ENCODE peak calls at places on chromosome 6, in eight cellular contexts. One of them, this sample, is unnamed.

GRCh38 chr6:32932132-32932868 is 8.5 kb downstream of the HLA-DMB start:
- DNase-seq in ovary: no peak
- DNase-seq in heart left ventricle: no peak
- DNase-seq in body of pancreas: no peak
- DNase-seq in Peyer's patch: no peak
- DNase-seq in IMR-90: peak
- DNase-seq in A549: no peak
- DNase-seq in tibial nerve: no peak
- DNase-seq in this sample: no peak

GRCh38 chr6:30570263-30570662 is 979 bp upstream of the ABCF1 start:
- DNase-seq in heart left ventricle: no peak
- DNase-seq in body of pancreas: no peak
- DNase-seq in tibial nerve: no peak
- DNase-seq in IMR-90: no peak
- DNase-seq in A549: no peak
- DNase-seq in ovary: no peak
- DNase-seq in Peyer's patch: no peak
- DNase-seq in this sample: no peak

GRCh38 chr6:149924206-149924932 is 1.4 kb upstream of the RAET1G start:
- DNase-seq in A549: no peak
- DNase-seq in IMR-90: no peak
- DNase-seq in tibial nerve: no peak
- DNase-seq in body of pancreas: no peak
- DNase-seq in Peyer's patch: no peak
- DNase-seq in ovary: peak
- DNase-seq in heart left ventricle: no peak
- DNase-seq in this sample: no peak

GRCh38 chr6:39614393-39614792 is 110.8 kb downstream of the KIF6 start:
- DNase-seq in Peyer's patch: no peak
- DNase-seq in body of pancreas: no peak
- DNase-seq in heart left ventricle: no peak
- DNase-seq in A549: no peak
- DNase-seq in ovary: no peak
- DNase-seq in IMR-90: no peak
- DNase-seq in tibial nerve: no peak
- DNase-seq in this sample: no peak

GRCh38 chr6:40807484-40807883 is 220.3 kb upstream of the LRFN2 start:
- DNase-seq in IMR-90: no peak
- DNase-seq in Peyer's patch: no peak
- DNase-seq in body of pancreas: no peak
- DNase-seq in A549: no peak
- DNase-seq in ovary: no peak
- DNase-seq in tibial nerve: no peak
- DNase-seq in heart left ventricle: no peak
- DNase-seq in this sample: no peak

GRCh38 chr6:10587694-10588392 is 66.7 kb downstream of the GCNT2 start:
- DNase-seq in heart left ventricle: no peak
- DNase-seq in IMR-90: no peak
- DNase-seq in A549: no peak
- DNase-seq in ovary: no peak
- DNase-seq in body of pancreas: no peak
- DNase-seq in tibial nerve: no peak
- DNase-seq in Peyer's patch: no peak
- DNase-seq in this sample: no peak

GRCh38 chr6:102039450-102039849 is 645.9 kb downstream of the GRIK2 start:
- DNase-seq in heart left ventricle: no peak
- DNase-seq in A549: no peak
- DNase-seq in Peyer's patch: no peak
- DNase-seq in body of pancreas: no peak
- DNase-seq in ovary: no peak
- DNase-seq in IMR-90: no peak
- DNase-seq in tibial nerve: no peak
- DNase-seq in this sample: no peak

GRCh38 chr6:31202259-31203166 is 32.0 kb upstream of the POU5F1 start:
- DNase-seq in body of pancreas: no peak
- DNase-seq in Peyer's patch: no peak
- DNase-seq in heart left ventricle: no peak
- DNase-seq in IMR-90: no peak
- DNase-seq in tibial nerve: no peak
- DNase-seq in A549: no peak
- DNase-seq in ovary: no peak
- DNase-seq in this sample: no peak

GRCh38 chr6:154526997-154527396 is 16.5 kb upstream of the CNKSR3 start:
- DNase-seq in ovary: no peak
- DNase-seq in body of pancreas: no peak
- DNase-seq in heart left ventricle: no peak
- DNase-seq in IMR-90: no peak
- DNase-seq in A549: no peak
- DNase-seq in tibial nerve: no peak
- DNase-seq in Peyer's patch: no peak
- DNase-seq in this sample: no peak

GRCh38 chr6:31627690-31628287 is 7.3 kb downstream of the PRRC2A start:
- DNase-seq in tibial nerve: no peak
- DNase-seq in heart left ventricle: no peak
- DNase-seq in ovary: no peak
- DNase-seq in body of pancreas: no peak
- DNase-seq in IMR-90: no peak
- DNase-seq in Peyer's patch: no peak
- DNase-seq in A549: no peak
- DNase-seq in this sample: no peak

GRCh38 chr6:12115001-12115400 is 102.9 kb downstream of the HIVEP1 start:
- DNase-seq in ovary: no peak
- DNase-seq in A549: no peak
- DNase-seq in tibial nerve: no peak
- DNase-seq in Peyer's patch: no peak
- DNase-seq in IMR-90: no peak
- DNase-seq in body of pancreas: no peak
- DNase-seq in heart left ventricle: no peak
- DNase-seq in this sample: no peak

GRCh38 chr6:35086636-35087360 is 54.3 kb downstream of the TCP11 start:
- DNase-seq in body of pancreas: no peak
- DNase-seq in A549: no peak
- DNase-seq in Peyer's patch: no peak
- DNase-seq in heart left ventricle: no peak
- DNase-seq in ovary: no peak
- DNase-seq in IMR-90: no peak
- DNase-seq in tibial nerve: no peak
- DNase-seq in this sample: no peak

GRCh38 chr6:24985313-24985712 is 49.6 kb upstream of the RIPOR2 start:
- DNase-seq in IMR-90: no peak
- DNase-seq in tibial nerve: no peak
- DNase-seq in ovary: no peak
- DNase-seq in body of pancreas: no peak
- DNase-seq in heart left ventricle: no peak
- DNase-seq in Peyer's patch: no peak
- DNase-seq in A549: no peak
- DNase-seq in this sample: no peak

GRCh38 chr6:26260110-26260637 is 104.8 kb upstream of the BTN3A2 start:
- DNase-seq in ovary: no peak
- DNase-seq in A549: no peak
- DNase-seq in body of pancreas: no peak
- DNase-seq in IMR-90: no peak
- DNase-seq in heart left ventricle: no peak
- DNase-seq in Peyer's patch: peak
- DNase-seq in tibial nerve: no peak
- DNase-seq in this sample: no peak

GRCh38 chr6:24492475-24492874 is 2.3 kb upstream of the ALDH5A1 start:
- DNase-seq in ovary: no peak
- DNase-seq in A549: no peak
- DNase-seq in IMR-90: peak
- DNase-seq in tibial nerve: no peak
- DNase-seq in heart left ventricle: no peak
- DNase-seq in body of pancreas: peak
- DNase-seq in Peyer's patch: no peak
- DNase-seq in this sample: peak

GRCh38 chr6:41428995-41429417 is 93.6 kb downstream of the NCR2 start:
- DNase-seq in A549: no peak
- DNase-seq in IMR-90: peak
- DNase-seq in ovary: no peak
- DNase-seq in Peyer's patch: peak
- DNase-seq in heart left ventricle: no peak
- DNase-seq in body of pancreas: no peak
- DNase-seq in tibial nerve: peak
- DNase-seq in this sample: peak

GRCh38 chr6:33908025-33908424 is 104.2 kb upstream of the MLN start:
- DNase-seq in ovary: no peak
- DNase-seq in heart left ventricle: no peak
- DNase-seq in tibial nerve: no peak
- DNase-seq in body of pancreas: peak
- DNase-seq in Peyer's patch: no peak
- DNase-seq in A549: no peak
- DNase-seq in IMR-90: no peak
- DNase-seq in this sample: no peak

GRCh38 chr6:150693404-150693803 is 93.7 kb downstream of the PLEKHG1 start:
- DNase-seq in ovary: no peak
- DNase-seq in body of pancreas: no peak
- DNase-seq in heart left ventricle: no peak
- DNase-seq in tibial nerve: no peak
- DNase-seq in Peyer's patch: no peak
- DNase-seq in A549: no peak
- DNase-seq in IMR-90: no peak
- DNase-seq in this sample: no peak

GRCh38 chr6:170020041-170020583 is 268.7 kb downstream of the ERMARD start:
- DNase-seq in Peyer's patch: no peak
- DNase-seq in ovary: no peak
- DNase-seq in body of pancreas: no peak
- DNase-seq in A549: no peak
- DNase-seq in IMR-90: no peak
- DNase-seq in heart left ventricle: peak
- DNase-seq in tibial nerve: no peak
- DNase-seq in this sample: no peak

GRCh38 chr6:137043710-137044365 is 927 bp downstream of the IL20RA start:
- DNase-seq in ovary: no peak
- DNase-seq in body of pancreas: no peak
- DNase-seq in tibial nerve: peak
- DNase-seq in A549: peak
- DNase-seq in heart left ventricle: peak
- DNase-seq in Peyer's patch: no peak
- DNase-seq in IMR-90: peak
- DNase-seq in this sample: peak

GRCh38 chr6:139926711-139927110 is 552.3 kb upstream of the CITED2 start:
- DNase-seq in ovary: no peak
- DNase-seq in heart left ventricle: no peak
- DNase-seq in Peyer's patch: no peak
- DNase-seq in tibial nerve: no peak
- DNase-seq in A549: no peak
- DNase-seq in IMR-90: peak
- DNase-seq in body of pancreas: no peak
- DNase-seq in this sample: no peak

GRCh38 chr6:141562181-141562800 is 570.4 kb upstream of the GJE1 start:
- DNase-seq in IMR-90: no peak
- DNase-seq in heart left ventricle: peak
- DNase-seq in Peyer's patch: peak
- DNase-seq in tibial nerve: no peak
- DNase-seq in A549: no peak
- DNase-seq in body of pancreas: no peak
- DNase-seq in ovary: peak
- DNase-seq in this sample: peak

GRCh38 chr6:18280084-18280483 is 15.8 kb upstream of the DEK start:
- DNase-seq in Peyer's patch: no peak
- DNase-seq in A549: no peak
- DNase-seq in ovary: no peak
- DNase-seq in body of pancreas: no peak
- DNase-seq in tibial nerve: no peak
- DNase-seq in heart left ventricle: no peak
- DNase-seq in IMR-90: no peak
- DNase-seq in this sample: no peak

GRCh38 chr6:156992396-156992795 is 215.2 kb downstream of the ARID1B start:
- DNase-seq in body of pancreas: no peak
- DNase-seq in tibial nerve: no peak
- DNase-seq in ovary: peak
- DNase-seq in Peyer's patch: no peak
- DNase-seq in A549: no peak
- DNase-seq in IMR-90: no peak
- DNase-seq in heart left ventricle: peak
- DNase-seq in this sample: no peak

GRCh38 chr6:25341923-25342619 is 62.9 kb downstream of the CARMIL1 start:
- DNase-seq in ovary: no peak
- DNase-seq in A549: no peak
- DNase-seq in heart left ventricle: no peak
- DNase-seq in tibial nerve: no peak
- DNase-seq in IMR-90: no peak
- DNase-seq in body of pancreas: no peak
- DNase-seq in Peyer's patch: no peak
- DNase-seq in this sample: no peak

GRCh38 chr6:13873288-13874190 is 51.2 kb upstream of the RNF182 start:
- DNase-seq in A549: peak
- DNase-seq in Peyer's patch: peak
- DNase-seq in ovary: peak
- DNase-seq in tibial nerve: peak
- DNase-seq in IMR-90: no peak
- DNase-seq in heart left ventricle: peak
- DNase-seq in body of pancreas: peak
- DNase-seq in this sample: peak
- TF ChIP-seq POLR2A in A549: no peak
- TF ChIP-seq POLR2A in Peyer's patch: no peak
- TF ChIP-seq POLR2A in ovary: no peak
- TF ChIP-seq POLR2A in tibial nerve: no peak
- TF ChIP-seq POLR2A in IMR-90: no peak
- TF ChIP-seq POLR2A in heart left ventricle: no peak
- TF ChIP-seq POLR2A in body of pancreas: peak
- TF ChIP-seq POLR2A in this sample: no peak

DNA sequence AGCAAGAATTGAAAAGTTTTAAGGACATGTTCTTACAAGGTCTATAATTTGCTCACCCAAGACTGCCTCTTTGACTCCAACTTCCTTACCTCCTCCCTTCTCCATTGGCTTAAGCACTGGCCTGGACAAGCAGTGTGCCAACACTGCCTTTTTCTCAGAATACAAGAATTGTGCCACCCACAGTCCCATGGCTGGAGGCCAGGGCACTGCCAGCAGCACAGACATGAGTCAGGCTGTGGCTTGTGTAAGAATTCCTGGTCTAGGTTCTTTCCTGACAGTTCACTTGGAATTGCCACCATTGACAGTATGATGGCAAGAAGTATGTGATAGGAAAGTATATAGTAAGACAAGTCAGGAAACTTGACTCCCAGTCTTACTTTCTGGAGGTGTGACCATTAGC is 202.7 kb upstream of the MARCKS start:
- DNase-seq in tibial nerve: peak
- DNase-seq in ovary: no peak
- DNase-seq in Peyer's patch: no peak
- DNase-seq in A549: peak
- DNase-seq in IMR-90: peak
- DNase-seq in heart left ventricle: no peak
- DNase-seq in body of pancreas: peak
- DNase-seq in this sample: peak
- TF ChIP-seq POLR2A in tibial nerve: no peak
- TF ChIP-seq POLR2A in ovary: no peak
- TF ChIP-seq POLR2A in Peyer's patch: no peak
- TF ChIP-seq POLR2A in A549: no peak
- TF ChIP-seq POLR2A in IMR-90: no peak
- TF ChIP-seq POLR2A in heart left ventricle: no peak
- TF ChIP-seq POLR2A in body of pancreas: peak
- TF ChIP-seq POLR2A in this sample: no peak

GRCh38 chr6:147676468-147676867 is 168.0 kb downstream of the SAMD5 start:
- DNase-seq in Peyer's patch: no peak
- DNase-seq in A549: no peak
- DNase-seq in body of pancreas: no peak
- DNase-seq in IMR-90: peak
- DNase-seq in tibial nerve: no peak
- DNase-seq in ovary: no peak
- DNase-seq in heart left ventricle: no peak
- DNase-seq in this sample: no peak
- TF ChIP-seq POLR2A in Peyer's patch: no peak
- TF ChIP-seq POLR2A in A549: no peak
- TF ChIP-seq POLR2A in body of pancreas: no peak
- TF ChIP-seq POLR2A in IMR-90: no peak
- TF ChIP-seq POLR2A in tibial nerve: no peak
- TF ChIP-seq POLR2A in ovary: no peak
- TF ChIP-seq POLR2A in heart left ventricle: no peak
- TF ChIP-seq POLR2A in this sample: no peak

GRCh38 chr6:55704421-55704820 is 125.4 kb upstream of the HMGCLL1 start:
- DNase-seq in A549: no peak
- DNase-seq in heart left ventricle: no peak
- DNase-seq in Peyer's patch: no peak
- DNase-seq in tibial nerve: no peak
- DNase-seq in IMR-90: peak
- DNase-seq in body of pancreas: no peak
- DNase-seq in ovary: no peak
- DNase-seq in this sample: no peak
- TF ChIP-seq POLR2A in A549: no peak
- TF ChIP-seq POLR2A in heart left ventricle: no peak
- TF ChIP-seq POLR2A in Peyer's patch: no peak
- TF ChIP-seq POLR2A in tibial nerve: no peak
- TF ChIP-seq POLR2A in IMR-90: no peak
- TF ChIP-seq POLR2A in body of pancreas: no peak
- TF ChIP-seq POLR2A in ovary: no peak
- TF ChIP-seq POLR2A in this sample: no peak